ENCODE peak calls at places on chromosomes 12 and 14, in ten cellular contexts. F is heart left ventricle; V is neural progenitor cell; Y is naive thymus-derived CD8-positive, alpha-beta T cell; A is COR-L47; Q is nucleus accumbens; W is IMR-90; T is ACHN; N is NCI-H460; R is stimulated activated CD4-positive, alpha-beta T cell treated with anti-CD3 and anti-CD28 coated beads, TNF-alpha, amount 100 ng/mL, for 1 hour. J is an unnamed sample.

GRCh38 chr12:102419094-102419764 is 61.1 kb downstream of the IGF1 start:
- DNase-seq in T (no peak), F (no peak), A (no peak), Q (no peak), Y (no peak), W (no peak), V (no peak), N (no peak), R (no peak), J (no peak)

GRCh38 chr12:131905081-131905639 is 10.7 kb downstream of the ULK1 start:
- DNase-seq in V (no peak), Q (no peak), T (no peak), N (no peak), F (no peak), W (no peak), Y (no peak), A (no peak), R (no peak), J (no peak)

GRCh38 chr14:91417983-91418386 is 365 bp upstream of the CCDC88C start:
- DNase-seq in F (no peak), V (peak; percentile 82), Q (no peak), W (no peak), T (peak; percentile 53), A (peak; percentile 74), N (peak; percentile 44), Y (peak; percentile 57), R (no peak), J (peak; percentile 87)

GRCh38 chr14:77618381-77618780 is 1.9 kb upstream of the SPTLC2 start:
- DNase-seq in R (no peak), Y (no peak), T (no peak), Q (no peak), F (no peak), W (no peak), V (no peak), N (no peak), A (no peak), J (no peak)

GRCh38 chr12:109839444-109839843 is 6.2 kb upstream of the TRPV4 start:
- DNase-seq in R (no peak), W (no peak), A (no peak), V (no peak), Y (no peak), T (no peak), N (no peak), Q (no peak), F (no peak), J (no peak)

GRCh38 chr12:26319511-26319910 is 124.1 kb downstream of the SSPN start:
- DNase-seq in T (peak; percentile 90), F (peak; percentile 55), R (no peak), Q (no peak), Y (no peak), A (no peak), N (no peak), V (no peak), W (peak; percentile 94), J (peak; percentile 21)

GRCh38 chr14:60250318-60251035 is 1.5 kb downstream of the PPM1A start:
- DNase-seq in Y (no peak), W (peak; percentile 9), R (no peak), F (no peak), T (peak; percentile 70), V (peak; percentile 39), N (no peak), A (no peak), Q (no peak), J (no peak)

GRCh38 chr14:74223016-74223415 is 16.2 kb upstream of the VSX2 start:
- DNase-seq in W (no peak), Y (no peak), T (no peak), R (no peak), V (no peak), A (no peak), F (no peak), N (no peak), Q (no peak), J (no peak)

GRCh38 chr14:37340353-37340752 is 142.6 kb downstream of the MIPOL1 start:
- DNase-seq in Y (no peak), R (no peak), W (no peak), F (no peak), A (no peak), T (peak; percentile 7), V (no peak), Q (no peak), N (peak; percentile 11), J (peak; percentile 33)

GRCh38 chr14:74913986-74914573 is 9.0 kb downstream of the RPS6KL1 start:
- DNase-seq in A (peak; percentile 18), T (peak; percentile 57), Q (peak; percentile 47), Y (no peak), F (peak; percentile 77), N (peak; percentile 53), V (peak; percentile 73), W (peak; percentile 77), R (no peak), J (peak; percentile 83)

GRCh38 chr12:107610030-107610859 is 75.4 kb upstream of the PWP1 start:
- DNase-seq in F (no peak), V (peak; percentile 73), W (peak; percentile 48), A (peak; percentile 14), T (peak; percentile 47), Y (no peak), Q (peak; percentile 4), R (no peak), N (peak; percentile 26), J (peak; percentile 40)

GRCh38 chr12:53096089-53096741 is 1.3 kb upstream of the IGFBP6 start:
- DNase-seq in Q (no peak), T (no peak), A (no peak), F (peak; percentile 81), W (peak; percentile 65), N (no peak), V (peak; percentile 63), R (no peak), Y (no peak), J (no peak)

GRCh38 chr12:88958961-88959360 is 378.7 kb upstream of the KITLG start:
- DNase-seq in W (no peak), A (peak; percentile 66), T (no peak), V (peak; percentile 17), Q (no peak), Y (no peak), F (no peak), R (no peak), N (no peak), J (no peak)

GRCh38 chr12:905273-906076 is 44.0 kb downstream of the RAD52 start:
- DNase-seq in T (no peak), V (no peak), R (no peak), F (no peak), N (no peak), W (no peak), Y (no peak), Q (no peak), A (no peak), J (no peak)

GRCh38 chr12:123384318-123384993 is 524 bp downstream of the KMT5A start:
- DNase-seq in V (peak; percentile 52), F (no peak), N (no peak), W (no peak), A (peak; percentile 56), R (no peak), T (peak; percentile 58), Q (no peak), Y (no peak), J (peak; percentile 23)

GRCh38 chr12:127233016-127233415 is 1034.0 kb upstream of the TMEM132C start:
- DNase-seq in F (no peak), W (no peak), V (no peak), R (no peak), Q (no peak), Y (no peak), N (no peak), T (no peak), A (no peak), J (no peak)

GRCh38 chr14:97177016-97177415 is 379.8 kb downstream of the VRK1 start:
- DNase-seq in F (no peak), W (no peak), A (peak; percentile 40), V (peak; percentile 39), N (peak; percentile 18), Y (peak; percentile 3), Q (no peak), R (peak; percentile 5), T (peak; percentile 48), J (peak; percentile 76)

GRCh38 chr14:96376093-96376492 is 12.8 kb downstream of the GSKIP start:
- DNase-seq in V (no peak), W (no peak), F (no peak), A (no peak), Q (no peak), N (no peak), Y (no peak), T (no peak), R (no peak), J (no peak)

GRCh38 chr12:41981758-41982157 is 162.9 kb downstream of the GXYLT1 start:
- DNase-seq in W (peak; percentile 10), V (no peak), F (no peak), T (no peak), A (no peak), Q (no peak), N (no peak), R (no peak), Y (no peak), J (no peak)

GRCh38 chr12:45269407-45269741 is 53.5 kb downstream of the ANO6 start:
- DNase-seq in N (no peak), Q (no peak), Y (no peak), V (no peak), F (no peak), T (no peak), A (no peak), R (no peak), W (no peak), J (no peak)

GRCh38 chr12:32126720-32127119 is 20.1 kb downstream of the BICD1 start:
- DNase-seq in F (no peak), W (peak; percentile 92), Y (no peak), N (no peak), R (no peak), V (no peak), A (no peak), Q (no peak), T (peak; percentile 73), J (no peak)

GRCh38 chr14:77790566-77791224 is 9.2 kb upstream of the ADCK1 start:
- DNase-seq in V (no peak), Q (no peak), F (no peak), T (no peak), R (no peak), A (no peak), N (no peak), Y (no peak), W (no peak), J (no peak)

GRCh38 chr12:104329697-104330096 is 26.2 kb downstream of the EID3 start:
- DNase-seq in A (no peak), W (no peak), Y (no peak), F (no peak), R (no peak), Q (no peak), T (no peak), N (no peak), V (no peak), J (no peak)